ENCODE peak calls at places on chromosome 22, in six cellular contexts. U is HT1080, L is OCI-LY7, O is NCI-H1092, G is GOT3, F is NCI-H510A. V is an unnamed sample.

GRCh38 chr22:48496226-48496845 is 1331.3 kb downstream of the BRD1 start:
- DNase-seq in U (no peak), L (no peak), O (no peak), G (no peak), F (no peak), V (no peak)

GRCh38 chr22:27918351-27919221 is 470 bp downstream of the PITPNB start:
- DNase-seq in U (peak; percentile 50), L (peak; percentile 52), O (peak; percentile 34), G (peak; percentile 8), F (no peak), V (peak; percentile 14)

GRCh38 chr22:37212174-37212906 is at the start of gene SSTR3:
- DNase-seq in U (no peak), L (no peak), O (no peak), G (no peak), F (no peak), V (no peak)

GRCh38 chr22:45738206-45738605 is 66.6 kb downstream of the ATXN10 start:
- DNase-seq in U (no peak), L (no peak), O (no peak), G (no peak), F (no peak), V (no peak)

GRCh38 chr22:26550498-26551033 is 38.3 kb upstream of the TFIP11 start:
- DNase-seq in U (peak; percentile 98), L (no peak), O (no peak), G (peak; percentile 26), F (no peak), V (no peak)

GRCh38 chr22:43529461-43529860 is 117.6 kb downstream of the MPPED1 start:
- DNase-seq in U (no peak), L (no peak), O (no peak), G (no peak), F (no peak), V (no peak)

GRCh38 chr22:29553391-29554224 is at the start of gene THOC5:
- DNase-seq in U (peak; percentile 97), L (peak; percentile 93), O (peak; percentile 95), G (peak; percentile 83), F (peak; percentile 91), V (peak; percentile 74)

GRCh38 chr22:49662681-49663080 is 165.0 kb downstream of the BRD1 start:
- DNase-seq in U (no peak), L (no peak), O (no peak), G (no peak), F (no peak), V (no peak)

GRCh38 chr22:47049078-47049609 is 286.7 kb downstream of the TBC1D22A start:
- DNase-seq in U (no peak), L (no peak), O (no peak), G (no peak), F (no peak), V (no peak)

GRCh38 chr22:18008136-18008535 is 16.2 kb downstream of the MICAL3 start:
- DNase-seq in U (no peak), L (no peak), O (no peak), G (no peak), F (no peak), V (no peak)

GRCh38 chr22:44845191-44845590 is 92.8 kb downstream of the ARHGAP8 start:
- DNase-seq in U (no peak), L (no peak), O (no peak), G (no peak), F (no peak), V (no peak)

GRCh38 chr22:18110194-18110943 is at the start of gene TUBA8:
- DNase-seq in U (no peak), L (peak; percentile 14), O (peak; percentile 33), G (no peak), F (peak; percentile 26), V (peak; percentile 10)

GRCh38 chr22:50473088-50473487 is 1.7 kb downstream of the SBF1 start:
- DNase-seq in U (no peak), L (peak; percentile 85), O (no peak), G (no peak), F (no peak), V (no peak)